ENCODE peak calls at places on chromosomes 6 and 20, in seven cellular contexts. A, W, Y, E, O, I and R are unnamed samples.

GRCh38 chr20:5136096-5136495 is 9.3 kb downstream of the CDS2 start:
- DNase-seq in W (no peak), O (no peak), Y (no peak), A (no peak), I (no peak), E (no peak), R (no peak)

GRCh38 chr6:1611322-1611571 is 1.5 kb downstream of the FOXC1 start:
- DNase-seq in Y (peak), E (no peak), I (peak), O (no peak), A (no peak), W (no peak), R (no peak)

GRCh38 chr6:109237082-109237985 is 142.0 kb downstream of the CEP57L1 start:
- DNase-seq in A (no peak), I (no peak), E (no peak), Y (no peak), W (no peak), O (no peak), R (no peak)

GRCh38 chr6:129709909-129710721 is at the start of gene ARHGAP18:
- DNase-seq in E (peak), W (peak), A (peak), I (peak), O (peak), Y (peak), R (peak)

GRCh38 chr6:123888779-123889513 is 85.3 kb downstream of the NKAIN2 start:
- DNase-seq in I (no peak), E (no peak), Y (no peak), W (no peak), O (no peak), A (no peak), R (no peak)

GRCh38 chr20:63257629-63258028 is 3.4 kb upstream of the NKAIN4 start:
- DNase-seq in O (no peak), I (no peak), W (no peak), E (no peak), Y (no peak), A (no peak), R (no peak)

GRCh38 chr20:24792641-24793495 is 156.2 kb upstream of the CST7 start:
- DNase-seq in Y (no peak), A (no peak), W (no peak), I (no peak), O (no peak), E (no peak), R (no peak)

GRCh38 chr6:33428219-33428890 is 8.5 kb downstream of the SYNGAP1 start:
- DNase-seq in A (peak), E (no peak), Y (peak), W (no peak), O (peak), I (peak), R (peak)

GRCh38 chr20:37359836-37360235 is 13.9 kb downstream of the SRC start:
- DNase-seq in A (no peak), I (no peak), E (no peak), W (no peak), O (no peak), Y (no peak), R (no peak)

GRCh38 chr6:165663736-165664552 is 903 bp upstream of the PDE10A start:
- DNase-seq in W (no peak), Y (peak), O (no peak), A (peak), I (peak), E (no peak), R (no peak)

GRCh38 chr6:73631849-73632248 is 21.9 kb downstream of the SLC17A5 start:
- DNase-seq in E (no peak), Y (no peak), O (no peak), A (no peak), W (no peak), I (no peak), R (no peak)

GRCh38 chr20:51807864-51808263 is 5.5 kb upstream of the SALL4 start:
- DNase-seq in W (no peak), E (peak), Y (no peak), I (no peak), O (no peak), A (no peak), R (no peak)

GRCh38 chr20:34829191-34829590 is 3.7 kb upstream of the NCOA6 start:
- DNase-seq in O (no peak), Y (no peak), E (no peak), A (no peak), W (no peak), I (peak), R (no peak)

GRCh38 chr6:20454201-20454824 is 52.6 kb downstream of the E2F3 start:
- DNase-seq in Y (no peak), I (no peak), E (no peak), A (no peak), W (no peak), O (no peak), R (peak)

GRCh38 chr6:90167514-90168379 is 128.9 kb downstream of the BACH2 start:
- DNase-seq in O (no peak), Y (no peak), A (no peak), I (no peak), E (no peak), W (no peak), R (no peak)

GRCh38 chr6:31620586-31621319 is at the start of gene PRRC2A:
- DNase-seq in O (no peak), W (peak), A (no peak), E (no peak), I (no peak), Y (peak), R (no peak)

GRCh38 chr20:20549267-20549612 is 163.2 kb downstream of the RALGAPA2 start:
- DNase-seq in A (no peak), E (no peak), W (no peak), O (no peak), I (no peak), Y (no peak), R (no peak)

GRCh38 chr20:44456611-44457010 is 19.1 kb upstream of the TTPAL start:
- DNase-seq in I (no peak), Y (no peak), E (no peak), O (no peak), W (no peak), A (no peak), R (no peak)

GRCh38 chr6:49979584-49979983 is 10.2 kb upstream of the DEFB113 start:
- DNase-seq in Y (no peak), A (no peak), E (no peak), O (no peak), I (no peak), W (no peak), R (no peak)

GRCh38 chr6:5499644-5500306 is 238.5 kb downstream of the FARS2 start:
- DNase-seq in Y (no peak), W (no peak), A (no peak), I (no peak), O (no peak), E (peak), R (no peak)

GRCh38 chr6:27839303-27840081 is 72.7 kb downstream of the OR2B2 start:
- DNase-seq in O (no peak), I (peak), Y (peak), A (no peak), W (peak), E (no peak), R (peak)

GRCh38 chr6:144064402-144064830 is 31.0 kb downstream of the SF3B5 start:
- DNase-seq in Y (peak), E (no peak), O (peak), A (peak), I (no peak), W (peak), R (peak)

GRCh38 chr20:38926934-38927616 is 858 bp downstream of the FAM83D start:
- DNase-seq in Y (peak), I (peak), E (no peak), O (no peak), W (no peak), A (no peak), R (no peak)

GRCh38 chr6:143098054-143098673 is 37.5 kb downstream of the AIG1 start:
- DNase-seq in I (no peak), Y (no peak), E (no peak), O (no peak), A (no peak), W (no peak), R (peak)

GRCh38 chr20:61263084-61263695 is 11.1 kb downstream of the CDH4 start:
- DNase-seq in I (peak), W (no peak), Y (peak), O (peak), E (no peak), A (no peak), R (peak)

GRCh38 chr6:38871745-38872568 is 156.8 kb downstream of the DNAH8 start:
- DNase-seq in W (peak), O (peak), I (peak), A (no peak), E (no peak), Y (peak), R (peak)

GRCh38 chr6:151870375-151870774 is 62.9 kb downstream of the ESR1 start:
- DNase-seq in I (no peak), Y (no peak), E (no peak), O (no peak), A (no peak), W (no peak), R (no peak)

GRCh38 chr20:18001131-18001921 is 32.5 kb downstream of the MGME1 start:
- DNase-seq in E (no peak), Y (no peak), A (peak), O (no peak), W (peak), I (peak), R (no peak)

GRCh38 chr6:116287668-116288282 is 8.0 kb upstream of the TSPYL1 start:
- DNase-seq in Y (peak), O (no peak), I (peak), A (no peak), E (no peak), W (no peak), R (peak)

GRCh38 chr6:1901556-1901955 is 291.8 kb downstream of the FOXC1 start:
- DNase-seq in E (peak), O (no peak), A (no peak), Y (no peak), I (no peak), W (no peak), R (no peak)

GRCh38 chr20:56373942-56374341 is 15.2 kb downstream of the FAM210B start:
- DNase-seq in A (no peak), E (peak), W (no peak), I (peak), Y (peak), O (no peak), R (no peak)

GRCh38 chr6:36296240-36296639 is 26.4 kb downstream of the PNPLA1 start:
- DNase-seq in W (no peak), O (no peak), I (no peak), A (no peak), Y (no peak), E (no peak), R (no peak)

GRCh38 chr6:125718109-125718508 is 31.3 kb upstream of the HEY2 start:
- DNase-seq in I (no peak), W (no peak), Y (no peak), E (no peak), O (no peak), A (no peak), R (no peak)